ENCODE peak calls at places on chromosomes 1 and 21, in five cellular contexts. N is left ventricle myocardium superior, S is transverse colon, I is NCI-H748 treated with DMSO at 0.1 percent for 48 hours, E is T-helper 2 cell. M is an unnamed sample.

GRCh38 chr1:94617139-94617805 is 75.7 kb upstream of the F3 start:
- DNase-seq in N (no peak), S (no peak), I (no peak), E (no peak), M (no peak)

GRCh38 chr1:48093696-48094518 is 96.7 kb upstream of the TRABD2B start:
- DNase-seq in N (peak), S (peak), I (peak), E (peak), M (peak)

GRCh38 chr1:23357112-23357908 is 12.3 kb downstream of the ZNF436 start:
- DNase-seq in N (no peak), S (no peak), I (no peak), E (no peak), M (no peak)

GRCh38 chr1:113745425-113745824 is 13.9 kb downstream of the PHTF1 start:
- DNase-seq in N (no peak), S (no peak), I (peak), E (no peak), M (no peak)

GRCh38 chr1:113677250-113678158 is 81.8 kb downstream of the PHTF1 start:
- DNase-seq in N (no peak), S (no peak), I (peak), E (no peak), M (peak)

GRCh38 chr1:85366391-85366790 is 90.0 kb upstream of the BCL10 start:
- DNase-seq in N (no peak), S (no peak), I (no peak), E (no peak), M (no peak)

GRCh38 chr1:21838359-21839157 is 26.5 kb downstream of the LDLRAD2 start:
- DNase-seq in N (no peak), S (no peak), I (no peak), E (no peak), M (no peak)

GRCh38 chr1:218479436-218480115 is 134.4 kb downstream of the TGFB2 start:
- DNase-seq in N (no peak), S (no peak), I (no peak), E (no peak), M (no peak)

GRCh38 chr1:43890815-43891214 is 42.8 kb upstream of the ARTN start:
- DNase-seq in N (no peak), S (no peak), I (no peak), E (no peak), M (no peak)

GRCh38 chr21:42621166-42621827 is 32.1 kb upstream of the PDE9A start:
- DNase-seq in N (no peak), S (peak), I (no peak), E (no peak), M (no peak)

GRCh38 chr1:18124977-18125376 is 17.4 kb downstream of the IGSF21 start:
- DNase-seq in N (no peak), S (no peak), I (no peak), E (no peak), M (no peak)

GRCh38 chr1:165241952-165242351 is 114.6 kb downstream of the LMX1A start:
- DNase-seq in N (no peak), S (no peak), I (no peak), E (no peak), M (no peak)

GRCh38 chr1:23909412-23909811 is 3.8 kb downstream of the CNR2 start:
- DNase-seq in N (no peak), S (no peak), I (no peak), E (no peak), M (peak)

GRCh38 chr1:108575241-108575850 is 15.4 kb downstream of the EEIG2 start:
- DNase-seq in N (no peak), S (no peak), I (no peak), E (no peak), M (no peak)

GRCh38 chr1:174884001-174884400 is 115.7 kb upstream of the CACYBP start:
- DNase-seq in N (no peak), S (no peak), I (no peak), E (no peak), M (no peak)

GRCh38 chr1:165114022-165114888 is 242.3 kb downstream of the LMX1A start:
- DNase-seq in N (no peak), S (peak), I (peak), E (no peak), M (peak)

GRCh38 chr1:245458761-245459174 is 304.0 kb downstream of the KIF26B start:
- DNase-seq in N (no peak), S (no peak), I (no peak), E (no peak), M (peak)

GRCh38 chr1:229079196-229079595 is 191.7 kb upstream of the RAB4A start:
- DNase-seq in N (no peak), S (no peak), I (no peak), E (no peak), M (no peak)

GRCh38 chr21:32335601-32336575 is 37.2 kb downstream of the MRAP start:
- DNase-seq in N (no peak), S (no peak), I (no peak), E (no peak), M (no peak)

GRCh38 chr1:198125995-198126758 is 30.6 kb upstream of the NEK7 start:
- DNase-seq in N (no peak), S (no peak), I (no peak), E (no peak), M (no peak)

GRCh38 chr21:33747420-33747819 is 105.1 kb downstream of the ITSN1 start:
- DNase-seq in N (no peak), S (no peak), I (no peak), E (no peak), M (no peak)

GRCh38 chr1:204398197-204399125 is 13.2 kb downstream of the PPP1R15B start:
- DNase-seq in N (peak), S (peak), I (peak), E (peak), M (peak)

GRCh38 chr21:35052786-35053185 is 3.7 kb upstream of the RUNX1 start:
- DNase-seq in N (no peak), S (no peak), I (no peak), E (no peak), M (no peak)

GRCh38 chr1:85815906-85816305 is 107.7 kb upstream of the ZNHIT6 start:
- DNase-seq in N (peak), S (no peak), I (no peak), E (no peak), M (no peak)

GRCh38 chr1:216055004-216055403 is 368.2 kb downstream of the USH2A start:
- DNase-seq in N (no peak), S (no peak), I (no peak), E (no peak), M (no peak)

GRCh38 chr1:195714248-195714647 is 894.0 kb downstream of the KCNT2 start:
- DNase-seq in N (no peak), S (no peak), I (no peak), E (no peak), M (peak)

GRCh38 chr1:234433563-234434285 is 45.3 kb downstream of the TARBP1 start:
- DNase-seq in N (no peak), S (no peak), I (no peak), E (no peak), M (peak)

GRCh38 chr1:51955797-51956527 is 34.5 kb downstream of the RAB3B start:
- DNase-seq in N (no peak), S (no peak), I (peak), E (no peak), M (no peak)

GRCh38 chr1:36650200-36651065 is 167.7 kb upstream of the CSF3R start:
- DNase-seq in N (peak), S (peak), I (no peak), E (peak), M (peak)

GRCh38 chr1:236645016-236645680 is 40.8 kb upstream of the HEATR1 start:
- DNase-seq in N (no peak), S (no peak), I (no peak), E (no peak), M (no peak)

GRCh38 chr1:77465139-77465538 is 183.3 kb downstream of the AK5 start:
- DNase-seq in N (no peak), S (no peak), I (no peak), E (no peak), M (no peak)

GRCh38 chr21:46191257-46191685 is 7.0 kb upstream of the SPATC1L start:
- DNase-seq in N (peak), S (no peak), I (no peak), E (no peak), M (no peak)

GRCh38 chr21:45280969-45281368 is 6.7 kb downstream of the POFUT2 start:
- DNase-seq in N (no peak), S (no peak), I (no peak), E (no peak), M (no peak)

GRCh38 chr1:202516434-202516877 is 168.0 kb downstream of the PPP1R12B start:
- DNase-seq in N (no peak), S (no peak), I (no peak), E (no peak), M (no peak)

GRCh38 chr1:111234866-111235265 is 7.4 kb downstream of the CHI3L2 start:
- DNase-seq in N (no peak), S (no peak), I (no peak), E (no peak), M (no peak)

GRCh38 chr1:40709100-40709801 is 17.7 kb downstream of the NFYC start:
- DNase-seq in N (peak), S (peak), I (peak), E (peak), M (peak)

GRCh38 chr1:147334292-147334691 is 91.8 kb downstream of the CHD1L start:
- DNase-seq in N (no peak), S (no peak), I (peak), E (no peak), M (peak)